ENCODE peak calls at places on chromosomes 13 and 19, in ten cellular contexts. One of them, this sample, is unnamed.

GRCh38 chr19:46021531-46022041 is 1.3 kb downstream of the PGLYRP1 start:
- DNase-seq in tibial artery: no peak
- DNase-seq in omental fat pad: no peak
- DNase-seq in heart left ventricle: no peak
- DNase-seq in CD8-positive, alpha-beta T cell: no peak
- DNase-seq in psoas muscle: no peak
- DNase-seq in activated CD8-positive, alpha-beta T cell treated with anti-CD3 and anti-CD28 coated beads for 36 hours: no peak
- DNase-seq in foreskin fibroblast: no peak
- DNase-seq in body of pancreas: no peak
- DNase-seq in AG09319: no peak
- DNase-seq in this sample: no peak

GRCh38 chr13:110350509-110350908 is 43.4 kb downstream of the COL4A2 start:
- DNase-seq in tibial artery: no peak
- DNase-seq in omental fat pad: no peak
- DNase-seq in heart left ventricle: no peak
- DNase-seq in CD8-positive, alpha-beta T cell: no peak
- DNase-seq in psoas muscle: no peak
- DNase-seq in activated CD8-positive, alpha-beta T cell treated with anti-CD3 and anti-CD28 coated beads for 36 hours: no peak
- DNase-seq in foreskin fibroblast: no peak
- DNase-seq in body of pancreas: no peak
- DNase-seq in AG09319: no peak
- DNase-seq in this sample: no peak

GRCh38 chr13:84131249-84131648 is 249.0 kb upstream of the SLITRK1 start:
- DNase-seq in tibial artery: no peak
- DNase-seq in omental fat pad: no peak
- DNase-seq in heart left ventricle: no peak
- DNase-seq in CD8-positive, alpha-beta T cell: no peak
- DNase-seq in psoas muscle: no peak
- DNase-seq in activated CD8-positive, alpha-beta T cell treated with anti-CD3 and anti-CD28 coated beads for 36 hours: no peak
- DNase-seq in foreskin fibroblast: no peak
- DNase-seq in body of pancreas: no peak
- DNase-seq in AG09319: no peak
- DNase-seq in this sample: no peak

GRCh38 chr13:69580255-69580654 is 527.4 kb upstream of the ATXN8OS start:
- DNase-seq in tibial artery: no peak
- DNase-seq in omental fat pad: no peak
- DNase-seq in heart left ventricle: no peak
- DNase-seq in CD8-positive, alpha-beta T cell: no peak
- DNase-seq in psoas muscle: no peak
- DNase-seq in activated CD8-positive, alpha-beta T cell treated with anti-CD3 and anti-CD28 coated beads for 36 hours: no peak
- DNase-seq in foreskin fibroblast: no peak
- DNase-seq in body of pancreas: no peak
- DNase-seq in AG09319: no peak
- DNase-seq in this sample: no peak

GRCh38 chr19:15813916-15814315 is 1.5 kb downstream of the OR10H1 start:
- DNase-seq in tibial artery: no peak
- DNase-seq in omental fat pad: no peak
- DNase-seq in heart left ventricle: no peak
- DNase-seq in CD8-positive, alpha-beta T cell: no peak
- DNase-seq in psoas muscle: no peak
- DNase-seq in activated CD8-positive, alpha-beta T cell treated with anti-CD3 and anti-CD28 coated beads for 36 hours: no peak
- DNase-seq in foreskin fibroblast: no peak
- DNase-seq in body of pancreas: no peak
- DNase-seq in AG09319: no peak
- DNase-seq in this sample: no peak

GRCh38 chr13:98285317-98285716 is 108.2 kb upstream of the RNF113B start:
- DNase-seq in tibial artery: no peak
- DNase-seq in omental fat pad: no peak
- DNase-seq in heart left ventricle: no peak
- DNase-seq in CD8-positive, alpha-beta T cell: no peak
- DNase-seq in psoas muscle: no peak
- DNase-seq in activated CD8-positive, alpha-beta T cell treated with anti-CD3 and anti-CD28 coated beads for 36 hours: no peak
- DNase-seq in foreskin fibroblast: no peak
- DNase-seq in body of pancreas: no peak
- DNase-seq in AG09319: no peak
- DNase-seq in this sample: no peak

GRCh38 chr19:27776020-27776419 is 1436.9 kb downstream of the UQCRFS1 start:
- DNase-seq in tibial artery: no peak
- DNase-seq in omental fat pad: no peak
- DNase-seq in heart left ventricle: no peak
- DNase-seq in CD8-positive, alpha-beta T cell: no peak
- DNase-seq in psoas muscle: no peak
- DNase-seq in activated CD8-positive, alpha-beta T cell treated with anti-CD3 and anti-CD28 coated beads for 36 hours: peak
- DNase-seq in foreskin fibroblast: peak
- DNase-seq in body of pancreas: no peak
- DNase-seq in AG09319: no peak
- DNase-seq in this sample: no peak

GRCh38 chr19:2729943-2730818 is 9.0 kb upstream of the DIRAS1 start:
- DNase-seq in tibial artery: no peak
- DNase-seq in omental fat pad: no peak
- DNase-seq in heart left ventricle: no peak
- DNase-seq in CD8-positive, alpha-beta T cell: no peak
- DNase-seq in psoas muscle: no peak
- DNase-seq in activated CD8-positive, alpha-beta T cell treated with anti-CD3 and anti-CD28 coated beads for 36 hours: no peak
- DNase-seq in foreskin fibroblast: no peak
- DNase-seq in body of pancreas: no peak
- DNase-seq in AG09319: no peak
- DNase-seq in this sample: no peak

GRCh38 chr19:47315125-47315821 is 5.6 kb downstream of the C5AR1 start:
- DNase-seq in tibial artery: peak
- DNase-seq in omental fat pad: no peak
- DNase-seq in heart left ventricle: peak
- DNase-seq in CD8-positive, alpha-beta T cell: no peak
- DNase-seq in psoas muscle: peak
- DNase-seq in activated CD8-positive, alpha-beta T cell treated with anti-CD3 and anti-CD28 coated beads for 36 hours: peak
- DNase-seq in foreskin fibroblast: peak
- DNase-seq in body of pancreas: no peak
- DNase-seq in AG09319: peak
- DNase-seq in this sample: no peak

GRCh38 chr13:75771818-75772217 is 135.7 kb downstream of the LMO7 start:
- DNase-seq in tibial artery: no peak
- DNase-seq in omental fat pad: no peak
- DNase-seq in heart left ventricle: no peak
- DNase-seq in CD8-positive, alpha-beta T cell: no peak
- DNase-seq in psoas muscle: no peak
- DNase-seq in activated CD8-positive, alpha-beta T cell treated with anti-CD3 and anti-CD28 coated beads for 36 hours: no peak
- DNase-seq in foreskin fibroblast: peak
- DNase-seq in body of pancreas: no peak
- DNase-seq in AG09319: no peak
- DNase-seq in this sample: no peak

GRCh38 chr13:23159205-23159586 is 21.6 kb upstream of the SGCG start:
- DNase-seq in tibial artery: peak
- DNase-seq in omental fat pad: no peak
- DNase-seq in heart left ventricle: no peak
- DNase-seq in CD8-positive, alpha-beta T cell: no peak
- DNase-seq in psoas muscle: peak
- DNase-seq in activated CD8-positive, alpha-beta T cell treated with anti-CD3 and anti-CD28 coated beads for 36 hours: peak
- DNase-seq in foreskin fibroblast: peak
- DNase-seq in body of pancreas: no peak
- DNase-seq in AG09319: no peak
- DNase-seq in this sample: peak
- TF ChIP-seq CTCF in tibial artery: peak
- TF ChIP-seq CTCF in omental fat pad: no peak
- TF ChIP-seq CTCF in heart left ventricle: peak
- TF ChIP-seq CTCF in CD8-positive, alpha-beta T cell: no peak
- TF ChIP-seq CTCF in psoas muscle: peak
- TF ChIP-seq CTCF in activated CD8-positive, alpha-beta T cell treated with anti-CD3 and anti-CD28 coated beads for 36 hours: peak
- TF ChIP-seq CTCF in foreskin fibroblast: peak
- TF ChIP-seq CTCF in body of pancreas: no peak
- TF ChIP-seq CTCF in AG09319: peak
- TF ChIP-seq CTCF in this sample: peak

DNA sequence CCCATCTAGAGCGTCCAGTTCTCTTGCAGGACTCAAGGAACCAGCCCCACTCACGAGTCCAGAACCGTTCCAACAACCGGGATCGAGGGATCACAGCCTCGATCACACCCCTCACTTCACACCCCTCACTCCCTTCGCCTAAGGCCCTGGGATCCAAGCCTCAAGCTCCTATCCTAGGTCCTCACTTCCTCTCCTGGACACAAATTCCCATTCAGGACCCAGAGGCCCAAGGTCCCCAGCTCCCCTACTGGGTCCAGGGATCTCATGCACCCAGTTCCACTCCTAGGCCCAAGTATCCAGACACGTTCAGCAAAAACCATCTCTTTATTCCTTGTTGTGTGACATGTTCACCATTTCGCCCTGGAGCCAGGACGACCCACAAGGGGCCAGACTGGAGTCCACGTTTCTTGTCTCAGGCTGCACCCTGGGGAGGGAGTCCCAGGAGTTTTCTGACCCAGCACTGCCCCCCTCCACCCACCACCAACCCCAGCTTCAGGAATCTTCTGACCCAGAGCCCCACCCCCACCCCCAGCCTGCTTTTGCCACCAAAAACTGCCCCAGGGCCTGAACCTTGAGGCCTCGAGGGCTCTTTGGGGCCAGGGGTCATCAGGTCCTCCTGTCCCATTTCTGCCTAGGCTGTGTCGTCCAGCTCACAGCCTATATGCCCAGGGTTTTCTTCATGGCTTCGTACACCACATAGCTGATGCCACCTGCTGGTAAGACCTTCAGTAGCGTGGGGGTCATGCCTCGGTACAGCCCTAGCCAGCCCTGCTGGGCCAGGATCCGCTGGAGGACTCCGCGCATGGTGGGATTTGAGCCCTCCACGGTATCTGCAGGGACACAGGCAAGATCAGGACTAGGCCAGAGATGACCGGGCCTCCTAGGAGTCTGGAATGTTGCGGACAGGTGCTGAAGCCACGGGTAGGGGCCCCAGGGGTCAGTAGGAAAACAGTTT is 1.4 kb upstream of the KHSRP start:
- DNase-seq in tibial artery: no peak
- DNase-seq in omental fat pad: no peak
- DNase-seq in heart left ventricle: no peak
- DNase-seq in CD8-positive, alpha-beta T cell: no peak
- DNase-seq in psoas muscle: no peak
- DNase-seq in activated CD8-positive, alpha-beta T cell treated with anti-CD3 and anti-CD28 coated beads for 36 hours: peak
- DNase-seq in foreskin fibroblast: no peak
- DNase-seq in body of pancreas: no peak
- DNase-seq in AG09319: no peak
- DNase-seq in this sample: no peak
- TF ChIP-seq CTCF in tibial artery: no peak
- TF ChIP-seq CTCF in omental fat pad: no peak
- TF ChIP-seq CTCF in heart left ventricle: peak
- TF ChIP-seq CTCF in CD8-positive, alpha-beta T cell: no peak
- TF ChIP-seq CTCF in psoas muscle: no peak
- TF ChIP-seq CTCF in activated CD8-positive, alpha-beta T cell treated with anti-CD3 and anti-CD28 coated beads for 36 hours: no peak
- TF ChIP-seq CTCF in foreskin fibroblast: no peak
- TF ChIP-seq CTCF in body of pancreas: no peak
- TF ChIP-seq CTCF in AG09319: no peak
- TF ChIP-seq CTCF in this sample: no peak

DNA sequence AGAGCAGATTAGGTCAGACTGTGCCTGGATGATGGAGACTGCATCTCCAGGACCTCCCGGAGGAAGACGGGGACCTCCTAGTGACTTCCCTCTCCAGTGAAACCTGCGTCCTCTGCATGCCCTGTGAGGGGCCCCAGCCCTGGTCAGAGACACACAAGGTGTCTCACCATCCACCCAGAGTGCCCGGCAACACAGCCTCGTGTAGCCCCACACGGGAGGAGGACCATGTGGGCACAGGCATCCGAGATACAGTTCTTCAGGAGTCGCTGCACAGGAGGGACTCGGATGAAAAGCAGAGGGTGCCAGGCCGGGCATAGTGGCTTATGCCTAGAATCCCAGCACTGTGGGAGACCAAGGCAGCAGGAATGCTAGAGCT is 64.8 kb downstream of the PEPD start:
- DNase-seq in tibial artery: no peak
- DNase-seq in omental fat pad: no peak
- DNase-seq in heart left ventricle: no peak
- DNase-seq in CD8-positive, alpha-beta T cell: no peak
- DNase-seq in psoas muscle: no peak
- DNase-seq in activated CD8-positive, alpha-beta T cell treated with anti-CD3 and anti-CD28 coated beads for 36 hours: no peak
- DNase-seq in foreskin fibroblast: no peak
- DNase-seq in body of pancreas: no peak
- DNase-seq in AG09319: no peak
- DNase-seq in this sample: no peak
- TF ChIP-seq CTCF in tibial artery: no peak
- TF ChIP-seq CTCF in omental fat pad: no peak
- TF ChIP-seq CTCF in heart left ventricle: no peak
- TF ChIP-seq CTCF in CD8-positive, alpha-beta T cell: no peak
- TF ChIP-seq CTCF in psoas muscle: no peak
- TF ChIP-seq CTCF in activated CD8-positive, alpha-beta T cell treated with anti-CD3 and anti-CD28 coated beads for 36 hours: no peak
- TF ChIP-seq CTCF in foreskin fibroblast: no peak
- TF ChIP-seq CTCF in body of pancreas: no peak
- TF ChIP-seq CTCF in AG09319: no peak
- TF ChIP-seq CTCF in this sample: no peak

GRCh38 chr19:44884566-44884965 is 6.5 kb upstream of the TOMM40 start:
- DNase-seq in tibial artery: no peak
- DNase-seq in omental fat pad: no peak
- DNase-seq in heart left ventricle: peak
- DNase-seq in CD8-positive, alpha-beta T cell: no peak
- DNase-seq in psoas muscle: no peak
- DNase-seq in activated CD8-positive, alpha-beta T cell treated with anti-CD3 and anti-CD28 coated beads for 36 hours: no peak
- DNase-seq in foreskin fibroblast: no peak
- DNase-seq in body of pancreas: no peak
- DNase-seq in AG09319: no peak
- DNase-seq in this sample: no peak

GRCh38 chr19:44883962-44884361 is 7.1 kb upstream of the TOMM40 start:
- DNase-seq in tibial artery: no peak
- DNase-seq in omental fat pad: no peak
- DNase-seq in heart left ventricle: no peak
- DNase-seq in CD8-positive, alpha-beta T cell: no peak
- DNase-seq in psoas muscle: no peak
- DNase-seq in activated CD8-positive, alpha-beta T cell treated with anti-CD3 and anti-CD28 coated beads for 36 hours: no peak
- DNase-seq in foreskin fibroblast: no peak
- DNase-seq in body of pancreas: no peak
- DNase-seq in AG09319: no peak
- DNase-seq in this sample: no peak

GRCh38 chr19:44878119-44878865 is 12.8 kb upstream of the TOMM40 start:
- DNase-seq in tibial artery: no peak
- DNase-seq in omental fat pad: no peak
- DNase-seq in heart left ventricle: peak
- DNase-seq in CD8-positive, alpha-beta T cell: no peak
- DNase-seq in psoas muscle: no peak
- DNase-seq in activated CD8-positive, alpha-beta T cell treated with anti-CD3 and anti-CD28 coated beads for 36 hours: no peak
- DNase-seq in foreskin fibroblast: no peak
- DNase-seq in body of pancreas: no peak
- DNase-seq in AG09319: no peak
- DNase-seq in this sample: no peak

GRCh38 chr19:44879309-44880065 is 11.6 kb upstream of the TOMM40 start:
- DNase-seq in tibial artery: no peak
- DNase-seq in omental fat pad: no peak
- DNase-seq in heart left ventricle: peak
- DNase-seq in CD8-positive, alpha-beta T cell: no peak
- DNase-seq in psoas muscle: no peak
- DNase-seq in activated CD8-positive, alpha-beta T cell treated with anti-CD3 and anti-CD28 coated beads for 36 hours: no peak
- DNase-seq in foreskin fibroblast: no peak
- DNase-seq in body of pancreas: no peak
- DNase-seq in AG09319: no peak
- DNase-seq in this sample: no peak

DNA sequence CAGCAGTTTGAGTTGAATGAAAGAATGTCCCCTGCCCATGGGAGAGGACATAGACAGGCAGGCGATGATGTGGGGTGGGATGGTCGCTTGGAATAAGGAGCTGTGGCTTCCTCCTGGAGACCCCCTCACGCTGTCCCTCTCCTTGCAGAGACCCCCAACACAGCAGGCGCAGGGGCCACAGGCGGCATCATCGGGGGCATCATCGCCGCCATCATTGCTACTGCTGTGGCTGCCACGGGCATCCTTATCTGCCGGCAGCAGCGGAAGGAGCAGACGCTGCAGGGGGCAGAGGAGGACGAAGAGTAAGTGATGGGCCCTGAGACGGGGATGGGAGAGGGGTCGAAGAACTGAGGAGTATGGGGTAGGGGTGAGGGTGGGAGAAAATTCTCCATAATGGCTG is 9.0 kb upstream of the TOMM40 start:
- DNase-seq in tibial artery: no peak
- DNase-seq in omental fat pad: no peak
- DNase-seq in heart left ventricle: peak
- DNase-seq in CD8-positive, alpha-beta T cell: no peak
- DNase-seq in psoas muscle: no peak
- DNase-seq in activated CD8-positive, alpha-beta T cell treated with anti-CD3 and anti-CD28 coated beads for 36 hours: no peak
- DNase-seq in foreskin fibroblast: no peak
- DNase-seq in body of pancreas: no peak
- DNase-seq in AG09319: no peak
- DNase-seq in this sample: no peak
- TF ChIP-seq CTCF in tibial artery: no peak
- TF ChIP-seq CTCF in omental fat pad: no peak
- TF ChIP-seq CTCF in heart left ventricle: no peak
- TF ChIP-seq CTCF in CD8-positive, alpha-beta T cell: no peak
- TF ChIP-seq CTCF in psoas muscle: no peak
- TF ChIP-seq CTCF in activated CD8-positive, alpha-beta T cell treated with anti-CD3 and anti-CD28 coated beads for 36 hours: no peak
- TF ChIP-seq CTCF in foreskin fibroblast: no peak
- TF ChIP-seq CTCF in body of pancreas: no peak
- TF ChIP-seq CTCF in AG09319: no peak
- TF ChIP-seq CTCF in this sample: no peak

This sample was measured in GM12865.